ENCODE peak calls at places on chromosomes 16 and 17, in five cellular contexts. G is cardiac muscle cell, K is testis, H is GM12878, B is adrenal gland. O is an unnamed sample.

GRCh38 chr17:13786000-13786598 is 184.4 kb upstream of the HS3ST3A1 start:
- DNase-seq in H (no peak), G (peak; percentile 43), B (no peak), K (peak; percentile 50), O (no peak)

GRCh38 chr17:36641877-36642845 is 40.8 kb downstream of the MRM1 start:
- DNase-seq in H (no peak), K (no peak), G (no peak), B (no peak), O (peak; percentile 18)

GRCh38 chr17:1271020-1271423 is 778 bp downstream of the BHLHA9 start:
- DNase-seq in G (no peak), B (no peak), K (no peak), H (no peak), O (no peak)

GRCh38 chr16:23757937-23758619 is 3.3 kb downstream of the CHP2 start:
- DNase-seq in H (no peak), K (no peak), B (no peak), G (no peak), O (no peak)

GRCh38 chr17:27456681-27457404 is 595 bp downstream of the KSR1 start:
- DNase-seq in B (peak; percentile 48), H (no peak), K (peak; percentile 32), G (no peak), O (no peak)

GRCh38 chr16:85144026-85144915 is 32.0 kb upstream of the CIBAR2 start:
- DNase-seq in H (no peak), K (no peak), B (no peak), G (no peak), O (no peak)

GRCh38 chr17:15930426-15930825 is 14.5 kb upstream of the ADORA2B start:
- DNase-seq in G (no peak), B (no peak), K (no peak), H (no peak), O (no peak)

GRCh38 chr16:4852221-4852872 is 5.1 kb downstream of the UBN1 start:
- DNase-seq in K (no peak), G (peak; percentile 17), B (peak; percentile 41), H (no peak), O (peak; percentile 64)

GRCh38 chr17:68294196-68294555 is 2.9 kb downstream of the ARSG start:
- DNase-seq in H (no peak), G (no peak), K (no peak), B (no peak), O (no peak)

GRCh38 chr16:5916711-5917191 is 819.2 kb upstream of the EEF2KMT start:
- DNase-seq in G (no peak), B (no peak), H (no peak), K (no peak), O (no peak)

GRCh38 chr17:2885751-2886150 is 89.5 kb downstream of the RAP1GAP2 start:
- DNase-seq in H (no peak), G (no peak), K (no peak), B (no peak), O (no peak)

GRCh38 chr16:50615891-50616290 is 65.2 kb downstream of the SNX20 start:
- DNase-seq in H (no peak), B (no peak), K (no peak), G (peak; percentile 92), O (no peak)

GRCh38 chr16:1823821-1824220 is 2.8 kb downstream of the HAGH start:
- DNase-seq in K (peak; percentile 83), G (peak; percentile 70), H (no peak), B (peak; percentile 93), O (peak; percentile 76)

GRCh38 chr17:42850964-42851363 is at the start of gene AOC3:
- DNase-seq in G (peak; percentile 42), B (peak; percentile 70), H (no peak), K (peak; percentile 23), O (no peak)

GRCh38 chr16:87212026-87212425 is 105.2 kb downstream of the C16orf95 start:
- DNase-seq in G (no peak), B (no peak), H (no peak), K (no peak), O (no peak)

GRCh38 chr17:59341922-59342321 is 10.5 kb downstream of the YPEL2 start:
- DNase-seq in H (no peak), B (no peak), K (no peak), G (no peak), O (no peak)

GRCh38 chr17:55285340-55286301 is 20.9 kb downstream of the HLF start:
- DNase-seq in H (no peak), K (peak; percentile 97), B (peak; percentile 98), G (peak; percentile 93), O (peak; percentile 89)

GRCh38 chr16:73231379-73231778 is 183.5 kb upstream of the ZFHX3 start:
- DNase-seq in K (no peak), G (no peak), H (no peak), B (no peak), O (no peak)

GRCh38 chr17:82602986-82603385 is 45.3 kb downstream of the WDR45B start:
- DNase-seq in B (no peak), H (peak; percentile 21), G (no peak), K (no peak), O (no peak)

GRCh38 chr17:82599674-82600661 is 48.3 kb downstream of the WDR45B start:
- DNase-seq in K (no peak), B (no peak), H (no peak), G (no peak), O (no peak)

GRCh38 chr17:82601447-82602000 is 46.7 kb downstream of the WDR45B start:
- DNase-seq in K (no peak), B (no peak), G (no peak), H (no peak), O (no peak)

GRCh38 chr17:82602487-82602886 is 45.8 kb downstream of the WDR45B start:
- DNase-seq in G (no peak), H (no peak), B (no peak), K (no peak), O (no peak)

DNA sequence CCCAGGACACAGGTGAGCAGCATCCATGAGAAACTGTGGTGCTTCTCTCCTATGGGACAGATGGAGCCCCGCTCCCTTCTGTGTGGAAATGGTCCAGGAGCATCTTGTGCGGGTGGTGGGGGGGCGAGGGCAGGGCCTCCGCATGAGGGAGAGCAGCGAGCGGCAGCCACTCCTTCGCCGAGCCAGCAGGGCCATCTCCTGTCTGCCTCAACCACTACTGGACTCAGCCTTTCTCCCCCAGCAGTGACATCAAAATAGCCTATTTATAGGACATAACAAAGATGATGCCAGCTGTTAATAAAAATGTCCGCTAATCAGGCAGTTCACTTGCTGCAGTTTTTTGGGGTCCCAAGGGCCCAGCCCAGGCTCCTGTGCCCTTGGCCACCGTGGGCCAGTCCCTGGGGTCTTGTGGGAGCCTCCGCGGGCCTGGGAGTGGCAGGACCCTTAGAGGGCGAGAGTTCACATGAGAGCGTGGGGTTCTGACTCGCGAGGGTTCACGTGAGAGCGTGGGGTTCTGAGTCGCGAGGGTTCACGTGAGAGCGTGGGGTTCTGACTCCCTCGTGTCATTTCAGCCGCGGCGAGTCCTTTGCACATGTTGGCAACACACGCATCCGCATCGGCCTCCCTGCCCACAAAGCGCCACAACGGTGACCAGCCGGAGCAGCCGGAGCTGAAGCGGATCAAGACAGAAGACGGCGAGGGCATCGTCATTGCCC is 47.4 kb downstream of the WDR45B start:
- DNase-seq in B (no peak), K (no peak), H (no peak), G (no peak), O (no peak)
- H3K27ac ChIP-seq in B (no peak overlapping the region), K (no peak overlapping the region), H (no peak overlapping the region), G (no peak overlapping the region), O (no peak overlapping the region)

DNA sequence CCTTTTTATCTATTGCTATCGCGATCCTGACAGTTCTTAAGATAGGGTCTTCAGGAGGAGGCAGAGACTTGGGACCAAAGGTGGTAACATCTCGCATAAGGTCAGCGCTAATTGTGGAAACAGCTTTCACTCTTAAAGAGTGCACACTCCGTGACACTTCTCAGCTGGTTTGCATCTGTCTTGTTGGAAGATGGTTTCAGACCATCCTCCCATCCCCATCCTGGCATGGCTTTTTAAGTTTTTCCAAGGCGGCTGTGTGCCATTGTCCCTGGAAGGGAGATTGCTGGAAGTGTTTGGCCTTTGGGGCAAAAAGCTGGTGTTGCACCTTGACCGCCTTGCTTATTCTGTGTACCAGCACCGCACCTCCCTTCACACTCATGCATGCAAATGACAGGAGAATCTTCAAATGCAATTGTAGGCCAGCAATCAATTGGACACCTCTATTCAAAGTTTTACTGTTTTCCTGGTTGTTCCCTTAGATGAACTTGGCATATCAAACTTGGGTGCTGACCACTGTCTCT is 1.5 kb downstream of the SOCS7 start:
- DNase-seq in G (peak; percentile 8), H (no peak), K (no peak), B (no peak), O (peak; percentile 33)
- H3K27ac ChIP-seq in G (no peak overlapping the region), H (no peak overlapping the region), K (no peak overlapping the region), B (no peak overlapping the region), O (no peak overlapping the region)

GRCh38 chr16:8552487-8553221 is 37.7 kb downstream of the TMEM114 start:
- DNase-seq in G (no peak), K (no peak), B (no peak), H (no peak), O (no peak)
- H3K27ac ChIP-seq in G (no peak overlapping the region), K (no peak overlapping the region), B (no peak overlapping the region), H (no peak overlapping the region), O (no peak overlapping the region)

GRCh38 chr17:82440377-82440981 is 10.1 kb downstream of the CYBC1 start:
- DNase-seq in G (no peak), B (no peak), K (no peak), H (no peak), O (no peak)
- H3K27ac ChIP-seq in G (no peak overlapping the region), B (no peak overlapping the region), K (no peak overlapping the region), H (no peak overlapping the region), O (no peak overlapping the region)

GRCh38 chr17:48155889-48156670 is 48.5 kb downstream of the SNX11 start:
- DNase-seq in B (no peak), H (no peak), K (no peak), G (no peak), O (no peak)
- H3K27ac ChIP-seq in B (no peak overlapping the region), H (no peak overlapping the region), K (no peak overlapping the region), G (no peak overlapping the region), O (no peak overlapping the region)

GRCh38 chr17:40373999-40374398 is 9.5 kb upstream of the GJD3 start:
- DNase-seq in K (no peak), H (no peak), B (no peak), G (no peak), O (peak; percentile 33)

GRCh38 chr17:40373324-40373723 is 8.8 kb upstream of the GJD3 start:
- DNase-seq in H (no peak), G (peak; percentile 88), B (no peak), K (no peak), O (no peak)

GRCh38 chr17:40369923-40370322 is 5.4 kb upstream of the GJD3 start:
- DNase-seq in K (no peak), B (no peak), H (no peak), G (no peak), O (no peak)

GRCh38 chr17:40372031-40372430 is 7.5 kb upstream of the GJD3 start:
- DNase-seq in H (no peak), B (no peak), G (no peak), K (no peak), O (no peak)

DNA sequence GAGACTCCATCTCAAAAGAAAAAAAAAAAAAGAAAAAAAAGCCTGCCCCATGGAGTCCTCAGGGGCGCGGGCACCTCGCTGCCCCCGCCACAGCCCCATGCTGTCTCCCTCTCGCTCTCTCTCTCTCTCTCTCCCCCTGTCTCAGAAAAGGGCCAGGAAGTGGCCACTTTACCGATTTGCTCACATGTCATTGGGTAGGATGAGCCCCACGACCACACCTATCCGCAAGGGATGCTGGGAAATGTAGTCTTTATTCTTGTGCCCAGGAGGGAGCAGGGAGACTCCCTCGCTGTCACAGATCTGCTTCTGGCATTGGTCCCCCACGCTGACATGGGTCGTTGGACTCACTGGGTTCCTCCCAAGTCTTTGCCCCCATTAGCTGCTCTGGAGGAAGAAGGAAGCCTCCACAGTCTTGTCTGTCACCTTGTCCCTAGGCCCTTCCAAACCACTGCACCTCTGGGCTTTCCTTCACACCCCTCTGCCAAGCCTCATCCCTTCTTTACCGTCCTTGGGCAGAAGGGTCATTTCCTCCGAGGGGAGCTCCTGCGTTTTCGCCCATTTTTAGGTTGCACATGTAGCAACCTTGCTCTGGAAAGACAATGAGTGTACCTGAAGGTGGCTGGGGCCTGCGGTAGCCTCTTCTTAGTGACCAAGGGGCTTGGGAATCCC is 6.9 kb upstream of the GJD3 start:
- DNase-seq in G (no peak), B (no peak), H (no peak), K (no peak), O (no peak)
- H3K27ac ChIP-seq in G (no peak overlapping the region), B (no peak overlapping the region), H (no peak overlapping the region), K (no peak overlapping the region), O (no peak overlapping the region)